ENCODE peak calls at places on chromosomes 16 and 17, in eight cellular contexts. P is MM.1S, F is GM23338, Y is psoas muscle, S is tibial nerve, C is left ventricle myocardium inferior, W is breast epithelium, Q is Peyer's patch. T is an unnamed sample.

GRCh38 chr17:70320642-70321345 is 151.5 kb downstream of the KCNJ2 start:
- DNase-seq in P (no peak), F (no peak), Y (no peak), S (no peak), C (peak; percentile 24), W (no peak), Q (no peak), T (no peak)

GRCh38 chr17:61997649-61998048 is 67.4 kb downstream of the MED13 start:
- DNase-seq in P (no peak), F (no peak), Y (no peak), S (no peak), C (no peak), W (no peak), Q (no peak), T (no peak)

GRCh38 chr16:17470871-17471744 is at the start of gene XYLT1:
- DNase-seq in P (peak; percentile 23), F (peak; percentile 82), Y (peak; percentile 74), S (peak; percentile 76), C (peak; percentile 51), W (peak; percentile 55), Q (peak; percentile 66), T (peak; percentile 43)

GRCh38 chr17:1643999-1644492 is 1.5 kb downstream of the SCARF1 start:
- DNase-seq in P (no peak), F (no peak), Y (no peak), S (no peak), C (no peak), W (no peak), Q (no peak), T (no peak)

GRCh38 chr17:76234354-76234679 is 6.0 kb downstream of the RNF157 start:
- DNase-seq in P (no peak), F (no peak), Y (no peak), S (no peak), C (no peak), W (no peak), Q (no peak), T (no peak)

GRCh38 chr17:21034350-21035235 is 8.2 kb downstream of the USP22 start:
- DNase-seq in P (peak; percentile 85), F (peak; percentile 44), Y (peak; percentile 65), S (no peak), C (no peak), W (no peak), Q (no peak), T (no peak)

GRCh38 chr16:59164461-59164860 is 430.3 kb upstream of the GOT2 start:
- DNase-seq in P (no peak), F (peak; percentile 40), Y (no peak), S (no peak), C (no peak), W (no peak), Q (no peak), T (no peak)

GRCh38 chr16:7140899-7141298 is 191.7 kb upstream of the RBFOX1 start:
- DNase-seq in P (no peak), F (no peak), Y (no peak), S (no peak), C (no peak), W (no peak), Q (no peak), T (no peak)

GRCh38 chr17:61635913-61636432 is 45.0 kb upstream of the NACA2 start:
- DNase-seq in P (peak; percentile 62), F (peak; percentile 76), Y (no peak), S (peak; percentile 6), C (no peak), W (no peak), Q (no peak), T (peak; percentile 6)

GRCh38 chr17:37107406-37108083 is 158.8 kb downstream of the AATF start:
- DNase-seq in P (no peak), F (no peak), Y (peak; percentile 45), S (no peak), C (peak; percentile 68), W (peak; percentile 78), Q (no peak), T (no peak)

GRCh38 chr16:85349413-85350145 is 237.3 kb upstream of the CIBAR2 start:
- DNase-seq in P (no peak), F (no peak), Y (no peak), S (no peak), C (no peak), W (no peak), Q (no peak), T (no peak)
- H3K27ac ChIP-seq in P (no peak overlapping the region), F (no peak overlapping the region), Y (peak overlapping the region; percentile 44), S (no peak overlapping the region), C (no peak overlapping the region), W (peak overlapping the region; percentile 72), Q (no peak overlapping the region), T (no peak overlapping the region)

DNA sequence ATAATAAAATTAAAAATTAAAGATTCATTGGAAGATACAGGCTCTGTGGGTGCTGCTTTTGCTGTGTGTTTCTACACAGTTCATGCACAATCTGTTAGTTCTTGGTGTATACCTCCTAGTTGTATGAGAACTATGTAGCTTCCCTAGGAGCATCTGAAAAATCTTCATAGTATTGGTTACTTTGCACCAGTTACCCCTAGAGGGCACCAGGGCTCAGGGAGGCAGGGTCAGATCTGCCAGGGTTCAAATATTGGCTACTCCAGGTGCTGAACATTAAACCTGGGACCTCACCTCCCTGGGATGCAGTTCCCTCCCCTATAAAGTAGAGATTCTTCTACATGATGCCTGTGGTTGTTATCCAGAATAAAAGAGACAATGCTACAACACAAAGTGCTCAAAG is 583.0 kb upstream of the CDH11 start:
- DNase-seq in P (no peak), F (peak; percentile 49), Y (no peak), S (no peak), C (no peak), W (no peak), Q (no peak), T (no peak)
- TF ChIP-seq CTCF in P (peak; percentile 18), F (peak; percentile 67), Y (no peak), S (no peak), C (peak; percentile 42), W (no peak), Q (no peak), T (no peak)

GRCh38 chr17:64400644-64401043 is 10.0 kb upstream of the PECAM1 start:
- DNase-seq in P (no peak), F (no peak), Y (no peak), S (no peak), C (no peak), W (no peak), Q (no peak), T (no peak)
- H3K27ac ChIP-seq in P (no peak overlapping the region), F (no peak overlapping the region), Y (no peak overlapping the region), S (no peak overlapping the region), C (no peak overlapping the region), W (no peak overlapping the region), Q (no peak overlapping the region), T (no peak overlapping the region)

GRCh38 chr16:66026211-66026610 is 340.3 kb upstream of the CDH5 start:
- DNase-seq in P (no peak), F (peak; percentile 80), Y (no peak), S (no peak), C (no peak), W (no peak), Q (no peak), T (no peak)
- TF ChIP-seq CTCF in P (no peak), F (peak; percentile 58), Y (peak; percentile 16), S (peak; percentile 15), C (peak; percentile 56), W (peak; percentile 11), Q (no peak), T (no peak)

DNA sequence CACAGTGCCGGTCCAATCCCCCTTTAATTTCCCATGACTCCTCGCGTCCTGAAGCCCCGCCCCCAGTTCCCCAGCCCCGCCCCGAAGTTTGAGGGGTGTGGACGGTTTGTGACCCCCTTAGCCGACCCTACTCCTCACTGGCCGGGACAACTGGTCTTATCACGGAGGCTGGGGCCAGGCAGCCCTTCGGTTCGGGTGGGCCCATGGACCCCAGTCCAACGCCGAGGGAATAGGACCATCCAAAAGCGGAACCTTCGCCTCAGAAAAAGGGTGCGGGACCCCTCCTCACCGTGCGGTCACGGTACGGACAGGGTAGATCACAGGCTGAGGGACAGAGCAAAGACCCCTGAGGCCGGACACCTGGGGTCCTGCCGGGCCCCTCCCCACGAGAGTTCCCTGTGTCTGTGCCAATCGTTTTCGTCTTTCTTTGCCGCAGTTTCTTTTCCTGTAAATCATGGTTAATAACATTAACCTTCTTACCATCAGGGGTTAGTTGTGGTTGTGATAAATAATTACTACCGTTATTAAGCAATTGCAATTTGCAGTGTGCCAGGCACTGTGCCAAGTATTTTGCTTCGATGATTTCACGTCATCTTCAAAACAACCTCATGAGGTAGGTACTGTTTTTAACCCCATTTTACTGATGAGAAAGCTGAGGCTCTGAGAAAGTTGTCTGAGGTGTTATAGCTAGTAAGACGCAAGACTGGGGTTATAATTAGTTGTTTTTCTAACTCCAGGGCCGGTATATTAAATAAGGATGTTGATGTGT is 543 bp downstream of the TMUB2 start:
- DNase-seq in P (peak; percentile 26), F (peak; percentile 74), Y (no peak), S (no peak), C (no peak), W (no peak), Q (no peak), T (peak; percentile 13)
- H3K27ac ChIP-seq in P (peak overlapping the region; percentile 91), F (peak overlapping the region; percentile 28), Y (peak overlapping the region; percentile 93), S (peak overlapping the region; percentile 100), C (peak overlapping the region; percentile 99), W (peak overlapping the region; percentile 99), Q (peak overlapping the region; percentile 98), T (peak overlapping the region; percentile 97)